ENCODE peak calls at places on chromosomes 4 and X, in seven cellular contexts. One of them, this sample, is unnamed.

GRCh38 chr4:151173751-151174325 is 74.4 kb downstream of the RPS3A start:
- DNase-seq in stomach: no peak
- DNase-seq in K562: no peak
- DNase-seq in endothelial cell of umbilical vein: no peak
- DNase-seq in suprapubic skin: no peak
- DNase-seq in upper lobe of left lung: no peak
- DNase-seq in breast epithelium: no peak
- DNase-seq in this sample: no peak

GRCh38 chr4:140152760-140153418 is 1.1 kb downstream of the MAML3 start:
- DNase-seq in stomach: peak
- DNase-seq in K562: peak
- DNase-seq in endothelial cell of umbilical vein: peak
- DNase-seq in suprapubic skin: peak
- DNase-seq in upper lobe of left lung: peak
- DNase-seq in breast epithelium: peak
- DNase-seq in this sample: peak

GRCh38 chrX:40434947-40435346 is 145.8 kb upstream of the ATP6AP2 start:
- DNase-seq in stomach: no peak
- DNase-seq in K562: peak
- DNase-seq in endothelial cell of umbilical vein: no peak
- DNase-seq in suprapubic skin: no peak
- DNase-seq in upper lobe of left lung: peak
- DNase-seq in breast epithelium: no peak
- DNase-seq in this sample: no peak

GRCh38 chr4:2860391-2861348 is 17.0 kb downstream of the ADD1 start:
- DNase-seq in stomach: no peak
- DNase-seq in K562: peak
- DNase-seq in endothelial cell of umbilical vein: peak
- DNase-seq in suprapubic skin: no peak
- DNase-seq in upper lobe of left lung: no peak
- DNase-seq in breast epithelium: no peak
- DNase-seq in this sample: no peak

GRCh38 chr4:19736968-19737756 is 514.5 kb upstream of the SLIT2 start:
- DNase-seq in stomach: no peak
- DNase-seq in K562: no peak
- DNase-seq in endothelial cell of umbilical vein: peak
- DNase-seq in suprapubic skin: no peak
- DNase-seq in upper lobe of left lung: no peak
- DNase-seq in breast epithelium: no peak
- DNase-seq in this sample: no peak

GRCh38 chrX:50495616-50496015 is 25.0 kb upstream of the DGKK start:
- DNase-seq in stomach: no peak
- DNase-seq in K562: no peak
- DNase-seq in endothelial cell of umbilical vein: no peak
- DNase-seq in suprapubic skin: no peak
- DNase-seq in upper lobe of left lung: no peak
- DNase-seq in breast epithelium: peak
- DNase-seq in this sample: no peak

GRCh38 chrX:100363926-100364325 is 46.1 kb downstream of the PCDH19 start:
- DNase-seq in stomach: no peak
- DNase-seq in K562: no peak
- DNase-seq in endothelial cell of umbilical vein: no peak
- DNase-seq in suprapubic skin: no peak
- DNase-seq in upper lobe of left lung: no peak
- DNase-seq in breast epithelium: no peak
- DNase-seq in this sample: no peak

GRCh38 chr4:128454281-128455075 is 166.9 kb upstream of the PGRMC2 start:
- DNase-seq in stomach: peak
- DNase-seq in K562: peak
- DNase-seq in endothelial cell of umbilical vein: peak
- DNase-seq in suprapubic skin: peak
- DNase-seq in upper lobe of left lung: no peak
- DNase-seq in breast epithelium: peak
- DNase-seq in this sample: peak

GRCh38 chr4:3825530-3825929 is 59.3 kb downstream of the ADRA2C start:
- DNase-seq in stomach: no peak
- DNase-seq in K562: no peak
- DNase-seq in endothelial cell of umbilical vein: no peak
- DNase-seq in suprapubic skin: no peak
- DNase-seq in upper lobe of left lung: no peak
- DNase-seq in breast epithelium: no peak
- DNase-seq in this sample: no peak

GRCh38 chr4:112183252-112183651 is 38.0 kb downstream of the FAM241A start:
- DNase-seq in stomach: no peak
- DNase-seq in K562: no peak
- DNase-seq in endothelial cell of umbilical vein: no peak
- DNase-seq in suprapubic skin: no peak
- DNase-seq in upper lobe of left lung: no peak
- DNase-seq in breast epithelium: no peak
- DNase-seq in this sample: no peak

GRCh38 chr4:128913228-128913627 is 103.7 kb downstream of the JADE1 start:
- DNase-seq in stomach: no peak
- DNase-seq in K562: no peak
- DNase-seq in endothelial cell of umbilical vein: peak
- DNase-seq in suprapubic skin: no peak
- DNase-seq in upper lobe of left lung: no peak
- DNase-seq in breast epithelium: no peak
- DNase-seq in this sample: no peak

GRCh38 chrX:139204903-139205667 is 325.5 kb upstream of the F9 start:
- DNase-seq in stomach: peak
- DNase-seq in K562: peak
- DNase-seq in endothelial cell of umbilical vein: no peak
- DNase-seq in suprapubic skin: no peak
- DNase-seq in upper lobe of left lung: peak
- DNase-seq in breast epithelium: peak
- DNase-seq in this sample: no peak

GRCh38 chrX:37350034-37350365 is 836 bp downstream of the PRRG1 start:
- DNase-seq in stomach: no peak
- DNase-seq in K562: no peak
- DNase-seq in endothelial cell of umbilical vein: peak
- DNase-seq in suprapubic skin: no peak
- DNase-seq in upper lobe of left lung: no peak
- DNase-seq in breast epithelium: no peak
- DNase-seq in this sample: no peak

GRCh38 chr4:2416564-2417195 is 1.8 kb downstream of the ZFYVE28 start:
- DNase-seq in stomach: peak
- DNase-seq in K562: peak
- DNase-seq in endothelial cell of umbilical vein: peak
- DNase-seq in suprapubic skin: no peak
- DNase-seq in upper lobe of left lung: peak
- DNase-seq in breast epithelium: no peak
- DNase-seq in this sample: no peak

GRCh38 chr4:87521757-87522374 is 7.3 kb downstream of the SPARCL1 start:
- DNase-seq in stomach: no peak
- DNase-seq in K562: peak
- DNase-seq in endothelial cell of umbilical vein: no peak
- DNase-seq in suprapubic skin: no peak
- DNase-seq in upper lobe of left lung: no peak
- DNase-seq in breast epithelium: no peak
- DNase-seq in this sample: no peak
- TF ChIP-seq POLR2AphosphoS5 in stomach: peak
- TF ChIP-seq POLR2AphosphoS5 in K562: no peak
- TF ChIP-seq POLR2AphosphoS5 in endothelial cell of umbilical vein: no peak
- TF ChIP-seq POLR2AphosphoS5 in suprapubic skin: no peak
- TF ChIP-seq POLR2AphosphoS5 in upper lobe of left lung: peak
- TF ChIP-seq POLR2AphosphoS5 in breast epithelium: no peak
- TF ChIP-seq POLR2AphosphoS5 in this sample: no peak

DNA sequence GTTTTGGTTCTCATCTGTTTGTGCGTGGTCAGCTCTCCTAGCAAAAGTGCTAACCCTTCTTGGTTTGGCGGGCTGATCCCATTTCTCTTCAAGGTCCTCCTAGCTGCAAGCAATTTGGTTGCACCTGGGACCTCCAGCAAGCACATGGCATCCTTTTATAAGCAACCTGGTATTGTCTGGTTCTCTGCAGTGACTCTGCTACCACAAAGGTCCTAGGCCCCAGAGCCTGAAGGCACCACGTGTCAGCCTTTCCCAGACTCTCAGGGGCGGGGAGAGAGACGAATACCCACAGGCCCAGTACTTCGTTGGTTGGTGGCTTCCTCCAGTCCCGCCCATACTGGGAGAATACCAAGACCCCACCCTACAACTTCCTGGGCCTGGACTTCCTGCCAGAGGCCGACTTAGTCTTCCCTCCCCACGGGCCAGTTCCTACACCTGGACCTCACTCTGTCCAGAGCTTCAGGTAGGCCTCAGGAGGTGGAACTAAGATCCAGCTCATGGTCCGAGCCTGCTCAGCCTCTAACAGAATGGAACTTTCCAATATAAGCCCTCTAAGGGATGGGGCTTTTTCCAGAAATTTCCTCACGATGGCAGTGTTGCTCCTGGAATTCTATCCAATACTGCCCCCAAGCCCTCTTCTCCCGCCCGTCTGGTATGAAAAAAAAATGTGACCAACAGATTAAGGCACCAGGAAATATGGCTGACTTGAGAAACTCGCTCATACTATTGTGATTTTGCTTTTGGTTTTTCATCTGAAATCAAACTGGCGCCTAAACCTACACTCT is 192.5 kb upstream of the STK26 start:
- DNase-seq in stomach: peak
- DNase-seq in K562: peak
- DNase-seq in endothelial cell of umbilical vein: peak
- DNase-seq in suprapubic skin: no peak
- DNase-seq in upper lobe of left lung: no peak
- DNase-seq in breast epithelium: peak
- DNase-seq in this sample: no peak
- TF ChIP-seq POLR2A in stomach: no peak
- TF ChIP-seq POLR2A in K562: peak
- TF ChIP-seq POLR2A in endothelial cell of umbilical vein: no peak
- TF ChIP-seq POLR2A in suprapubic skin: no peak
- TF ChIP-seq POLR2A in upper lobe of left lung: no peak
- TF ChIP-seq POLR2A in breast epithelium: no peak
- TF ChIP-seq POLR2A in this sample: no peak

GRCh38 chrX:54920610-54921426 is at the start of gene TRO:
- DNase-seq in stomach: no peak
- DNase-seq in K562: no peak
- DNase-seq in endothelial cell of umbilical vein: no peak
- DNase-seq in suprapubic skin: no peak
- DNase-seq in upper lobe of left lung: no peak
- DNase-seq in breast epithelium: no peak
- DNase-seq in this sample: no peak
- TF ChIP-seq POLR2AphosphoS5 in stomach: no peak
- TF ChIP-seq POLR2AphosphoS5 in K562: no peak
- TF ChIP-seq POLR2AphosphoS5 in endothelial cell of umbilical vein: no peak
- TF ChIP-seq POLR2AphosphoS5 in suprapubic skin: no peak
- TF ChIP-seq POLR2AphosphoS5 in upper lobe of left lung: no peak
- TF ChIP-seq POLR2AphosphoS5 in breast epithelium: no peak
- TF ChIP-seq POLR2AphosphoS5 in this sample: no peak

GRCh38 chrX:131225078-131225477 is 64.0 kb downstream of the IGSF1 start:
- DNase-seq in stomach: no peak
- DNase-seq in K562: no peak
- DNase-seq in endothelial cell of umbilical vein: no peak
- DNase-seq in suprapubic skin: no peak
- DNase-seq in upper lobe of left lung: no peak
- DNase-seq in breast epithelium: no peak
- DNase-seq in this sample: no peak

GRCh38 chrX:131226591-131226990 is 62.5 kb downstream of the IGSF1 start:
- DNase-seq in stomach: no peak
- DNase-seq in K562: no peak
- DNase-seq in endothelial cell of umbilical vein: no peak
- DNase-seq in suprapubic skin: no peak
- DNase-seq in upper lobe of left lung: no peak
- DNase-seq in breast epithelium: no peak
- DNase-seq in this sample: no peak

GRCh38 chrX:131227608-131228007 is 61.5 kb downstream of the IGSF1 start:
- DNase-seq in stomach: no peak
- DNase-seq in K562: no peak
- DNase-seq in endothelial cell of umbilical vein: no peak
- DNase-seq in suprapubic skin: no peak
- DNase-seq in upper lobe of left lung: no peak
- DNase-seq in breast epithelium: no peak
- DNase-seq in this sample: no peak
- TF ChIP-seq POLR2A in stomach: no peak
- TF ChIP-seq POLR2A in K562: no peak
- TF ChIP-seq POLR2A in endothelial cell of umbilical vein: no peak
- TF ChIP-seq POLR2A in suprapubic skin: no peak
- TF ChIP-seq POLR2A in upper lobe of left lung: no peak
- TF ChIP-seq POLR2A in breast epithelium: no peak
- TF ChIP-seq POLR2A in this sample: no peak

DNA sequence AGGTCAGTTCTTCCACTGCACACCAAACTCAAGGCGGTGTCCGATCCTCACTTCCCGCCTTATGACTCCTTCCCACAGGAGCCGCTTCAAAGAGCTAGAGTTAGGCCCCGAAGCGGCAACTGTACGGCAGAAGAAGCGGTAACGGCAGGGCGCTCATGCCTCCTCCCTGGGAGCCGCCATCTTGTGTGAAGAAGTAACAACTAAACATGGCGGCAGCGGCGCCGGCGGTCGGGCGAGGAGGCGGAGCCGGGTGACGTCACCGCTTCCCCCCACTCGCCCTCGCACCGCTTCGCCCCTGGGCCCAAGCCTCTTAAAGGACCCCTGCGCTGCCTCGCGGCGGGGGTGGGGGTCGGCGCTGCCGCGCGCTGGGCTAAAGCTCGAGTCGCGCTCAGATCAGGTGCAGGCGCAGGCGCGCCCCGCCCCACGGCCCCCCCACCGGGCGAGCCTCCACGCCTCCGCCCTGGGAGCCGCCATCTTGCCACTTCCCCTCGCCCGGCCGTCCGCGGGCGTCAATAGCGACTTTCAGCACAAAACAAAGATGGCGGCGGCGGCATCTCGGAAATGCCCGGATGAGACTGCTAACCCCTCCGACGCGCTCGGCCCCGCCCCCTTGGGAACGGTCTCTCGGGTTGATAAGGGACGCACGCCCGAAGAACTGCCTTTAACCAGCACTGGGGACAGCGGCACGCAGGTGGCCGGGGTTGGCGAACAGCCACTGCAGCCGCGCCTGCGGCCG is at the start of gene HCFC1:
- DNase-seq in stomach: peak
- DNase-seq in K562: peak
- DNase-seq in endothelial cell of umbilical vein: peak
- DNase-seq in suprapubic skin: peak
- DNase-seq in upper lobe of left lung: peak
- DNase-seq in breast epithelium: peak
- DNase-seq in this sample: peak
- TF ChIP-seq POLR2AphosphoS5 in stomach: peak
- TF ChIP-seq POLR2AphosphoS5 in K562: peak
- TF ChIP-seq POLR2AphosphoS5 in endothelial cell of umbilical vein: no peak
- TF ChIP-seq POLR2AphosphoS5 in suprapubic skin: no peak
- TF ChIP-seq POLR2AphosphoS5 in upper lobe of left lung: peak
- TF ChIP-seq POLR2AphosphoS5 in breast epithelium: peak
- TF ChIP-seq POLR2AphosphoS5 in this sample: peak

GRCh38 chr4:1172971-1173757 is 781 bp upstream of the SPON2 start:
- DNase-seq in stomach: no peak
- DNase-seq in K562: no peak
- DNase-seq in endothelial cell of umbilical vein: no peak
- DNase-seq in suprapubic skin: no peak
- DNase-seq in upper lobe of left lung: no peak
- DNase-seq in breast epithelium: no peak
- DNase-seq in this sample: no peak
- TF ChIP-seq POLR2A in stomach: no peak
- TF ChIP-seq POLR2A in K562: no peak
- TF ChIP-seq POLR2A in endothelial cell of umbilical vein: no peak
- TF ChIP-seq POLR2A in suprapubic skin: no peak
- TF ChIP-seq POLR2A in upper lobe of left lung: no peak
- TF ChIP-seq POLR2A in breast epithelium: no peak
- TF ChIP-seq POLR2A in this sample: no peak

This sample was measured in GM12892.